ENCODE peak calls at places on chromosomes 1 and 21, in eight cellular contexts. A is heart right ventricle; G is keratinocyte; Q is naive thymus-derived CD4-positive, alpha-beta T cell; P is spleen; C is OCI-LY7; L is breast epithelium; Y is adrenal gland. X is an unnamed sample.

GRCh38 chr1:6414443-6414844 is 5.3 kb downstream of the HES2 start:
- DNase-seq in A (no peak), G (peak), Q (no peak), P (no peak), C (peak), L (no peak), Y (no peak), X (peak)

GRCh38 chr1:204568576-204569206 is 52.5 kb downstream of the MDM4 start:
- DNase-seq in A (no peak), G (no peak), Q (no peak), P (no peak), C (no peak), L (peak), Y (no peak), X (no peak)

GRCh38 chr1:115082949-115083348 is 6.4 kb downstream of the TSPAN2 start:
- DNase-seq in A (no peak), G (no peak), Q (no peak), P (no peak), C (no peak), L (no peak), Y (no peak), X (no peak)

GRCh38 chr1:231039161-231040018 is 664 bp downstream of the FAM89A start:
- DNase-seq in A (peak), G (no peak), Q (peak), P (peak), C (peak), L (peak), Y (peak), X (no peak)

GRCh38 chr1:44118682-44119081 is at the start of gene KLF17:
- DNase-seq in A (no peak), G (no peak), Q (no peak), P (no peak), C (no peak), L (no peak), Y (no peak), X (no peak)

GRCh38 chr1:21590116-21590905 is 78.8 kb downstream of the RAP1GAP start:
- DNase-seq in A (no peak), G (no peak), Q (no peak), P (no peak), C (no peak), L (no peak), Y (no peak), X (no peak)

GRCh38 chr1:220298470-220298869 is 26.2 kb upstream of the RAB3GAP2 start:
- DNase-seq in A (no peak), G (no peak), Q (no peak), P (no peak), C (no peak), L (no peak), Y (no peak), X (no peak)

GRCh38 chr21:37758997-37759396 is 157.3 kb downstream of the KCNJ6 start:
- DNase-seq in A (no peak), G (no peak), Q (no peak), P (no peak), C (peak), L (no peak), Y (peak), X (no peak)

GRCh38 chr21:33908760-33909159 is 6.8 kb downstream of the ATP5PO start:
- DNase-seq in A (no peak), G (no peak), Q (no peak), P (no peak), C (no peak), L (no peak), Y (no peak), X (no peak)

GRCh38 chr1:216531308-216532239 is 108.3 kb upstream of the USH2A start:
- DNase-seq in A (no peak), G (no peak), Q (no peak), P (no peak), C (no peak), L (no peak), Y (peak), X (no peak)

GRCh38 chr1:7954683-7955082 is 6.8 kb upstream of the PARK7 start:
- DNase-seq in A (no peak), G (no peak), Q (no peak), P (no peak), C (no peak), L (no peak), Y (no peak), X (no peak)

GRCh38 chr1:239811211-239811902 is 280.3 kb upstream of the FMN2 start:
- DNase-seq in A (no peak), G (no peak), Q (no peak), P (no peak), C (no peak), L (no peak), Y (no peak), X (no peak)

GRCh38 chr21:33029975-33030461 is 4.3 kb downstream of the OLIG2 start:
- DNase-seq in A (no peak), G (no peak), Q (no peak), P (no peak), C (no peak), L (no peak), Y (no peak), X (no peak)

GRCh38 chr1:33228935-33229487 is 27.3 kb upstream of the ZNF362 start:
- DNase-seq in A (peak), G (no peak), Q (no peak), P (no peak), C (no peak), L (no peak), Y (peak), X (no peak)

GRCh38 chr1:12625276-12625675 is 7.3 kb upstream of the DHRS3 start:
- DNase-seq in A (no peak), G (no peak), Q (no peak), P (no peak), C (no peak), L (no peak), Y (no peak), X (no peak)

GRCh38 chr1:221567859-221568507 is 173.9 kb downstream of the DUSP10 start:
- DNase-seq in A (no peak), G (no peak), Q (no peak), P (no peak), C (no peak), L (no peak), Y (no peak), X (no peak)

GRCh38 chr1:10737651-10738050 is 58.8 kb downstream of the CASZ1 start:
- DNase-seq in A (no peak), G (no peak), Q (no peak), P (no peak), C (no peak), L (no peak), Y (no peak), X (no peak)

GRCh38 chr1:88701275-88701674 is 17.2 kb downstream of the PKN2 start:
- DNase-seq in A (no peak), G (no peak), Q (no peak), P (no peak), C (peak), L (no peak), Y (no peak), X (no peak)

GRCh38 chr1:119449964-119450363 is 35.0 kb downstream of the HSD3B2 start:
- DNase-seq in A (no peak), G (no peak), Q (no peak), P (no peak), C (no peak), L (no peak), Y (no peak), X (no peak)

GRCh38 chr1:100607628-100608240 is 69.8 kb downstream of the GPR88 start:
- DNase-seq in A (no peak), G (no peak), Q (no peak), P (no peak), C (no peak), L (no peak), Y (no peak), X (no peak)

GRCh38 chr1:94215955-94216354 is 21.4 kb downstream of the ARHGAP29 start:
- DNase-seq in A (no peak), G (no peak), Q (no peak), P (no peak), C (no peak), L (no peak), Y (no peak), X (no peak)

GRCh38 chr1:70487910-70488665 is 77.0 kb downstream of the CTH start:
- DNase-seq in A (peak), G (no peak), Q (no peak), P (no peak), C (peak), L (no peak), Y (peak), X (peak)

GRCh38 chr1:98732985-98733781 is 71.7 kb downstream of the SNX7 start:
- DNase-seq in A (no peak), G (no peak), Q (no peak), P (no peak), C (no peak), L (no peak), Y (no peak), X (no peak)

GRCh38 chr1:91751281-91751680 is 134.7 kb downstream of the TGFBR3 start:
- DNase-seq in A (peak), G (no peak), Q (no peak), P (no peak), C (no peak), L (no peak), Y (no peak), X (no peak)

GRCh38 chr1:245179706-245180105 is 24.9 kb downstream of the KIF26B start:
- DNase-seq in A (no peak), G (no peak), Q (no peak), P (no peak), C (no peak), L (no peak), Y (no peak), X (no peak)

GRCh38 chr1:58815069-58815679 is 31.3 kb upstream of the JUN start:
- DNase-seq in A (peak), G (peak), Q (peak), P (peak), C (peak), L (peak), Y (peak), X (no peak)

GRCh38 chr21:46071082-46071481 is 26.8 kb upstream of the COL6A2 start:
- DNase-seq in A (no peak), G (no peak), Q (no peak), P (peak), C (no peak), L (peak), Y (no peak), X (no peak)

GRCh38 chr1:42940851-42941639 is 17.6 kb downstream of the SLC2A1 start:
- DNase-seq in A (no peak), G (peak), Q (no peak), P (peak), C (no peak), L (no peak), Y (no peak), X (no peak)

GRCh38 chr1:226696552-226696951 is 42.5 kb downstream of the ITPKB start:
- DNase-seq in A (no peak), G (peak), Q (no peak), P (no peak), C (no peak), L (no peak), Y (no peak), X (no peak)

GRCh38 chr1:20708057-20708456 is 9.8 kb downstream of the KIF17 start:
- DNase-seq in A (no peak), G (no peak), Q (no peak), P (no peak), C (no peak), L (no peak), Y (no peak), X (no peak)

GRCh38 chr1:85936470-85936869 is 220.1 kb downstream of the COL24A1 start:
- DNase-seq in A (no peak), G (no peak), Q (no peak), P (no peak), C (no peak), L (no peak), Y (no peak), X (no peak)

GRCh38 chr1:63864224-63864623 is 90.4 kb downstream of the ROR1 start:
- DNase-seq in A (no peak), G (peak), Q (no peak), P (no peak), C (no peak), L (no peak), Y (no peak), X (no peak)

GRCh38 chr1:114340906-114341698 is 169.9 kb downstream of the TRIM33 start:
- DNase-seq in A (no peak), G (no peak), Q (peak), P (no peak), C (no peak), L (no peak), Y (no peak), X (no peak)

GRCh38 chr1:116379057-116379630 is 6.1 kb downstream of the ATP1A1 start:
- DNase-seq in A (no peak), G (no peak), Q (no peak), P (no peak), C (no peak), L (no peak), Y (no peak), X (no peak)

GRCh38 chr1:16117936-16118335 is 37.9 kb downstream of the EPHA2 start:
- DNase-seq in A (no peak), G (no peak), Q (no peak), P (no peak), C (no peak), L (no peak), Y (no peak), X (no peak)

GRCh38 chr1:235865565-235866206 is 1.0 kb downstream of the LYST start:
- DNase-seq in A (no peak), G (no peak), Q (no peak), P (no peak), C (no peak), L (no peak), Y (no peak), X (no peak)

GRCh38 chr1:207062058-207062457 is 9.0 kb downstream of the PFKFB2 start:
- DNase-seq in A (no peak), G (no peak), Q (no peak), P (no peak), C (no peak), L (no peak), Y (no peak), X (no peak)

GRCh38 chr1:207067695-207068094 is 14.6 kb downstream of the PFKFB2 start:
- DNase-seq in A (no peak), G (no peak), Q (no peak), P (no peak), C (no peak), L (no peak), Y (no peak), X (no peak)

GRCh38 chr1:207067185-207067584 is 14.1 kb downstream of the PFKFB2 start:
- DNase-seq in A (no peak), G (no peak), Q (no peak), P (no peak), C (no peak), L (no peak), Y (no peak), X (no peak)

GRCh38 chr1:207063014-207063413 is 9.9 kb downstream of the PFKFB2 start:
- DNase-seq in A (no peak), G (no peak), Q (no peak), P (no peak), C (no peak), L (no peak), Y (no peak), X (no peak)

GRCh38 chr1:207064546-207064945 is 11.5 kb downstream of the PFKFB2 start:
- DNase-seq in A (peak), G (no peak), Q (no peak), P (no peak), C (no peak), L (no peak), Y (no peak), X (no peak)
- H3K27ac ChIP-seq in A (peak), G (no peak), Q (no peak), P (no peak), C (no peak), L (no peak), Y (no peak), X (no peak)

GRCh38 chr1:74674278-74675048 is 871 bp upstream of the ERICH3 start:
- DNase-seq in A (no peak), G (no peak), Q (no peak), P (no peak), C (no peak), L (no peak), Y (no peak), X (no peak)

DNA sequence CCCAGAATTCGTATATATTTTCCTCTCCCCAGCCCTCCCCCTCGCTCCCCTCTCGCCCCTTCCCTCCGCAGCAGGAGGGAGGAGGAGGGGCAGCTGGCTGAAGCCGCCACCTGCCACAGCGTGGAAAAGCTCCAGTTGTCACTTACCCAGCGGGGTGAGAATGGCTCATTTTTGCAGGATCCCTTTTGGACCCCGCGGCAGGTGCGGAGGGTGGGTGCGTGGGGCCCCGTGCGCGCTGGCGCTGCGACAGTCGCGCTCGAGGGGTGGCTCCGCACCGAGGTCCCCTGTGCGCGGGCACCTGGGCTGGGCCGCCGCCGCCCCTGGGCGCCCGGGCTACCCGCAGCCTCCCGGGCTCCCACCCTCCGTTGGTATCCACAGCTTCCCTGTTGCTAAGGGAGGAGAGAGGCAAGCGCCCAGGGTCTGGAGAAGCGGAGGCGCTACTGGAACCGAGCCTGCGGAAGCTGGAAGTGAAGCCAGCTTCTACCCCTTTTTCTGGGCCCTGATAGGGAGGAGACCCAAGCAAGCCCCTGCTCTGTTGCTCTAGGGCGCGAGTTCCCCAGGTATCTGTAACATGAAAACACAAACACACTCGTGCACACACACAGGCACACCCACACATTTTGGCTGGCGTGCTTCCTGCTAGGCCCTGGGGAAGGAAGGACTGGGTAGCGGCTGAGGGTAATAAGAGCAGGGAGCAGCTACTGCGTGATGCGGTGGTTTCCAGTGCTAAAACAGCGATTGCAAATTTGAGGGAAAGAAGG is at the start of gene ERICH3:
- DNase-seq in A (no peak), G (no peak), Q (no peak), P (peak), C (no peak), L (no peak), Y (no peak), X (no peak)
- H3K27ac ChIP-seq in A (no peak), G (no peak), Q (no peak), P (no peak), C (no peak), L (no peak), Y (no peak), X (no peak)

DNA sequence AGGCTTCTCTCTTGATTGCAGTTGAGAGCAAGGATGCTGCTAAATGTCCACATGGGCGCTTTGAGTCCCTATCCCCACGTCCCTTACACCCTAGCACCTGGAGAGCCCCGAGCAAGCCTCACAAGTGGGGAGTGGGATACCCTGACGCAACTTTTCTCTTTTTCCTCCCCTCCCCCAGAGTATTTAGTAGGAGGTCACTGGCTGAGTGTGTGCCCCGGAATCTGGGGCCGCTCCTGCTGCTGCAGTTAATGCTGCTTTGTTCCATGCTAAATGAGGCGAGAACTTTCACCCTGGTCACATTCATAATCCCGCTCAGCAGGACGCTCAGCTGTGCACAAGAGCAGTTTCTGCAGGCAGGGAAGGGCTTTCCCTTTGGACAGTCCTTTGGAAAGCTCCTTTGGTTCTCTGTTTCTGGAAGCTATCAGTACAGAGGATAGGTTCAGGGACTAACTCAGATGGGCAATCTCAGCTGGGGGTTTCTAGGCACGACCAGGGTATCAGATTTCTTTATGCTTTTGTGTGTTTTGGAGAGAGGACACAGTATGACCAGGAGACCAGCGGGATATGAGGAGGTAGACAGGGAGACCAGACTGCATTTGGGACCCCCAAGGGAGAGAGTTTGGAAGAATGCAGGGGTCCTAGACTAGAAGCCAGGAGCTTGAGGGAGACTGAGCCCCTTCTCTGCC is 75.9 kb downstream of the NOS1AP start:
- DNase-seq in A (no peak), G (no peak), Q (no peak), P (no peak), C (no peak), L (no peak), Y (no peak), X (peak)
- H3K27ac ChIP-seq in A (no peak), G (no peak), Q (no peak), P (no peak), C (no peak), L (no peak), Y (peak), X (no peak)

DNA sequence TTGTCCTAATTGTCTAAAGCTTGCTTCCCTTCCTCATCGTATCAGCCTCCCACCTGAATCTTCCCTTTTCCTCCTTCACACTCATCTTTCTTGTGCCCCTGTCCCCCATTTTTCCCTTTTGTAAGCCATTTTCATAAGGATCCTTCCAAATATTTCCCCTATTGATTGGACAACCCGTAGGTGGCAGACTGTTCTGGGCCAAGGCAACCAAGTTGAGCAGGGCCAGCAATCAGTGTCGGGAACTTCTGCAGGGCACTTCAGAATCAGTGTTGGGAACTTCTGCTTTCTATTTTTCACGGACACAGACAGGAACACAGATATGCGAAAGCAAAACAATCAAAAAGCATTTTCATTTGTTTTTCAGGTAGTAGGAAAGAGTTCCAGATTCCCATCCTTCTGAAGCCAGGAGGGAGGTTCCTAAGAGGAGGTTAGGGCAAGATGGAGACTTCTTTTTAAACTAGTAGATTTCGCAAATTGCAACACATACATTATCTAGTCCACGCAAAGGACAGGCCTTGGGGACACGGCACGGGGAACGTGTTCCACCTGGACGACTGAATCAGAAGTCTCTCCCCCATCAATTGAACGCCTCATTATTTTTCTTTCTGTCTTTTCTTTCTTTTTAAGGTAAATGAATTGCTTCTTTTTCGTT is 691 bp upstream of the MPZL1 start:
- DNase-seq in A (peak), G (no peak), Q (peak), P (no peak), C (peak), L (no peak), Y (peak), X (peak)
- H3K27ac ChIP-seq in A (peak), G (peak), Q (peak), P (peak), C (peak), L (peak), Y (peak), X (peak)

GRCh38 chr1:49052102-49052501 is 275.4 kb upstream of the BEND5 start:
- DNase-seq in A (no peak), G (no peak), Q (no peak), P (no peak), C (no peak), L (no peak), Y (no peak), X (no peak)
- H3K27ac ChIP-seq in A (no peak), G (no peak), Q (no peak), P (no peak), C (no peak), L (no peak), Y (no peak), X (no peak)

GRCh38 chr1:173049327-173049639 is 1.5 kb downstream of the TNFSF18 start:
- DNase-seq in A (no peak), G (no peak), Q (no peak), P (no peak), C (no peak), L (no peak), Y (no peak), X (no peak)
- H3K27ac ChIP-seq in A (no peak), G (no peak), Q (no peak), P (no peak), C (no peak), L (no peak), Y (no peak), X (no peak)

X was measured in substantia nigra.